ENCODE peak calls at places on chromosomes 7 and 10, in seven cellular contexts. Y, P, Z, R, C, M and W are unnamed samples. For H3K27me3, the result is how much of the 10 kb centered on the place peaks cover.

GRCh38 chr7:140196361-140197217 is 19.8 kb upstream of the KDM7A start:
- DNase-seq in C (peak), M (no peak), Y (peak), P (no peak), Z (no peak), R (no peak), W (no peak)

GRCh38 chr10:11874568-11875182 is 51.5 kb downstream of the PROSER2 start:
- DNase-seq in R (peak), P (peak), M (peak), Y (peak), C (peak), Z (peak), W (peak)

GRCh38 chr7:107958764-107959526 is 44.0 kb downstream of the LAMB1 start:
- DNase-seq in C (no peak), M (no peak), Y (peak), R (no peak), Z (peak), P (no peak), W (no peak)

GRCh38 chr10:109919224-109919623 is 4.1 kb downstream of the XPNPEP1 start:
- DNase-seq in Y (no peak), R (no peak), P (no peak), Z (no peak), M (no peak), C (no peak), W (no peak)

GRCh38 chr7:36119005-36119711 is 33.9 kb upstream of the EEPD1 start:
- DNase-seq in R (no peak), M (no peak), Z (peak), P (peak), Y (no peak), C (no peak), W (peak)

GRCh38 chr7:104967088-104967487 is 46.9 kb upstream of the KMT2E start:
- DNase-seq in P (no peak), Y (no peak), C (no peak), R (peak), M (no peak), Z (no peak), W (no peak)

GRCh38 chr10:19918800-19919199 is 102.6 kb downstream of the PLXDC2 start:
- DNase-seq in C (no peak), Y (no peak), P (peak), M (no peak), Z (peak), R (no peak), W (no peak)

GRCh38 chr10:84156768-84157167 is 16.8 kb upstream of the GPR15LG start:
- DNase-seq in P (no peak), C (no peak), Y (no peak), Z (no peak), M (no peak), R (no peak), W (no peak)

GRCh38 chr10:20624642-20625041 is 272.5 kb downstream of the NEBL start:
- DNase-seq in R (no peak), C (peak), M (no peak), Z (no peak), P (no peak), Y (peak), W (no peak)

GRCh38 chr10:96683065-96683464 is 37.2 kb downstream of the PIK3AP1 start:
- DNase-seq in Z (peak), C (no peak), P (no peak), R (no peak), Y (no peak), M (no peak), W (no peak)

GRCh38 chr10:17412323-17412722 is 42.1 kb downstream of the ST8SIA6 start:
- DNase-seq in Y (no peak), P (no peak), M (peak), R (peak), C (no peak), Z (no peak), W (no peak)

GRCh38 chr7:46152671-46153070 is 231.6 kb upstream of the IGFBP3 start:
- DNase-seq in M (no peak), Y (no peak), Z (no peak), R (no peak), C (no peak), P (no peak), W (no peak)

GRCh38 chr10:103676851-103677417 is 178.4 kb downstream of the SH3PXD2A start:
- DNase-seq in Y (peak), C (peak), R (no peak), M (no peak), P (no peak), Z (peak), W (no peak)

GRCh38 chr7:7136423-7136822 is 45.9 kb upstream of the C1GALT1 start:
- DNase-seq in R (peak), M (no peak), P (no peak), C (no peak), Y (no peak), Z (no peak), W (no peak)

GRCh38 chr10:43380610-43381222 is 9.3 kb downstream of the FXYD4 start:
- DNase-seq in C (no peak), P (no peak), M (no peak), R (no peak), Y (no peak), Z (no peak), W (no peak)

GRCh38 chr10:13847201-13847631 is 260.5 kb downstream of the PRPF18 start:
- DNase-seq in Y (no peak), P (no peak), C (no peak), Z (no peak), M (no peak), R (no peak), W (no peak)

GRCh38 chr10:21398549-21399345 is 126.7 kb downstream of the SKIDA1 start:
- DNase-seq in M (no peak), Y (no peak), P (no peak), Z (peak), R (no peak), C (no peak), W (no peak)

GRCh38 chr10:115665549-115665948 is 572.4 kb downstream of the ATRNL1 start:
- DNase-seq in P (no peak), M (no peak), Z (no peak), Y (no peak), C (no peak), R (no peak), W (no peak)

GRCh38 chr10:113175756-113176651 is 226.0 kb downstream of the TCF7L2 start:
- DNase-seq in M (no peak), Z (no peak), Y (no peak), C (peak), P (no peak), R (no peak), W (no peak)

GRCh38 chr10:116545756-116546155 is at the start of gene PNLIP:
- DNase-seq in R (no peak), Z (no peak), M (peak), Y (no peak), P (no peak), C (no peak), W (no peak)

GRCh38 chr10:350981-351501 is 215.8 kb downstream of the ZMYND11 start:
- DNase-seq in Y (no peak), Z (no peak), R (no peak), C (no peak), P (no peak), M (no peak), W (no peak)

GRCh38 chr7:158885624-158886023 is 29.3 kb downstream of the DYNC2I1 start:
- DNase-seq in R (peak), Y (no peak), C (no peak), M (no peak), Z (no peak), P (no peak), W (no peak)

GRCh38 chr7:54349259-54349658 is 192.9 kb upstream of the VSTM2A start:
- DNase-seq in M (no peak), R (no peak), Y (no peak), C (no peak), Z (peak), P (no peak), W (no peak)

GRCh38 chr10:103884681-103885139 is 29.3 kb upstream of the SH3PXD2A start:
- DNase-seq in C (no peak), R (peak), Z (peak), Y (peak), M (peak), P (peak), W (peak)

GRCh38 chr10:51699145-51699474 is 285 bp downstream of the CSTF2T start:
- DNase-seq in Z (no peak), M (no peak), Y (no peak), R (no peak), P (no peak), C (no peak), W (no peak)

GRCh38 chr7:150520145-150520544 is 5.5 kb downstream of the GIMAP7 start:
- DNase-seq in M (no peak), C (no peak), P (no peak), Z (no peak), R (no peak), Y (no peak), W (no peak)

GRCh38 chr10:47107226-47107625 is 192.8 kb upstream of the GDF10 start:
- DNase-seq in C (no peak), Z (no peak), R (no peak), P (no peak), M (no peak), Y (no peak), W (peak)

GRCh38 chr7:139523199-139523941 is at the start of gene CLEC2L:
- DNase-seq in C (no peak), Y (no peak), R (peak), P (peak), Z (no peak), M (no peak), W (no peak)

GRCh38 chr10:76122056-76122455 is 690.6 kb downstream of the LRMDA start:
- DNase-seq in Y (no peak), M (no peak), P (no peak), Z (no peak), C (no peak), R (no peak), W (no peak)

GRCh38 chr10:76127984-76128589 is 696.7 kb downstream of the LRMDA start:
- DNase-seq in M (no peak), C (no peak), Y (peak), P (no peak), Z (no peak), R (no peak), W (peak)

GRCh38 chr10:76125900-76126299 is 694.5 kb downstream of the LRMDA start:
- DNase-seq in P (no peak), Z (peak), Y (no peak), M (no peak), R (no peak), C (no peak), W (no peak)

GRCh38 chr10:76126607-76127190 is 695.3 kb downstream of the LRMDA start:
- DNase-seq in C (no peak), P (no peak), Z (peak), R (no peak), Y (no peak), M (no peak), W (no peak)

GRCh38 chr10:76124230-76124629 is 692.8 kb downstream of the LRMDA start:
- DNase-seq in P (no peak), Y (no peak), C (no peak), R (no peak), Z (no peak), M (no peak), W (no peak)
- H3K27me3 ChIP-seq in P (under half), Y (under half), C (under half), R (under half), Z (under half), M (under half), W (under half)

GRCh38 chr7:26149391-26149977 is 2.5 kb upstream of the NFE2L3 start:
- DNase-seq in R (no peak), M (no peak), C (no peak), Y (no peak), Z (no peak), P (no peak), W (no peak)
- H3K27me3 ChIP-seq in R (under half), M (under half), C (under half), Y (under half), Z (under half), P (under half), W (under half)

DNA sequence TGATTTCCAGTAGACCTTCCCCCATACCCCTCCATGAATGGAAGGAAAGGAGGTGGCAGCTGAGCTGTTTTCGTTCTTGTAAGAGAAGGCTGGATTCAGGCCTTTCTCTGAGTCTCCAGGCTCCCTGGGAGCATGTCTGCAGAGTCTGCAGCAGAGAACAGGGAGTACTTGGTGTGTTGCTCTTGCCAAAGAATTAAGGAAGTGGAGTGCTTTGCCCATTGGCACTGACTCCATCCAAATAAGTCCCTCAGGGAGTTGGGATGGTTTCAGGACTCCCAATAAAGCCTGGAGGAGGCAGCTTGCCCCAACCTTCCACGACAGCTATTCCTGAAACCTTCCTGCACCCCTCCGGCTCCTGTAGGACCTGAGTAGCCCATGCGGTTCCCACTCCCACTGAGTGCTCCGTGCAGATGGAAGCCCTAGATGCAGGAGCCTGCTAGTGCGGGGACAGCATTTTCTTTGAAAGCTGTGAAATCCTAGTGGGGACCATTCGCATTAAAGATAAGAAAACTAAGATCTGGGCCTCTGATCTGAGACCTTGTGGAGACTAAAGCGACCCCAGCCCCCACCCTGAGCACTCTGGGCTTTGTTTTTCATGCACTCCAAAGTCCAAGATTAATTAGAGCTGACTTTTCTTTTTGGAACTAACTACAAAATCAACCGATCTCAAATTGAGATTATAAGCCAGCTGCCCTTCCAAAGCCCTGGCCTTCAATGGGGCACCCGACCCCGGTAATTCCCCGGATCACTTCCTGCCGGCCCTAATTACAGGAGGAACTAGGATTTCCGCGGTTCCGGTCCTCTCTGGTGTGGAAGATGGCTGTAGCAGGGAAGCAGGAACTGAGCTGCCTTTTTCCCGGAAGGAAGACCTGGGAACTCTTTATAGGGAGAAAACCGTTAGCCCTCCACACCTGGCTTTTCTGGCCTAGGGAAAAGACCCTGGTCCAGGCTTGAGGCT is 110.1 kb downstream of the COL13A1 start:
- DNase-seq in P (no peak), C (peak), Y (peak), Z (no peak), M (no peak), R (no peak), W (no peak)
- H3K27me3 ChIP-seq in P (under half), C (under half), Y (under half), Z (under half), M (under half), R (under half), W (under half)

GRCh38 chr7:991017-991728 is 8.2 kb downstream of the CYP2W1 start:
- DNase-seq in Y (no peak), R (no peak), P (no peak), M (no peak), C (no peak), Z (no peak), W (no peak)

GRCh38 chr7:992445-992741 is 9.4 kb downstream of the CYP2W1 start:
- DNase-seq in Z (no peak), R (no peak), P (no peak), Y (no peak), C (no peak), M (no peak), W (no peak)

GRCh38 chr7:991729-992444 is 8.9 kb downstream of the CYP2W1 start:
- DNase-seq in Y (no peak), M (no peak), P (no peak), R (no peak), Z (no peak), C (no peak), W (no peak)

GRCh38 chr7:994592-995308 is 11.8 kb downstream of the CYP2W1 start:
- DNase-seq in M (no peak), C (no peak), R (no peak), P (no peak), Z (no peak), Y (no peak), W (no peak)

GRCh38 chr7:992742-993607 is 10.0 kb downstream of the CYP2W1 start:
- DNase-seq in Y (peak), M (peak), R (peak), Z (peak), C (peak), P (peak), W (peak)
- H3K27me3 ChIP-seq in Y (under half), M (under half), R (under half), Z (under half), C (under half), P (under half), W (under half)

GRCh38 chr10:101064415-101065030 is 2.7 kb downstream of the KAZALD1 start:
- DNase-seq in C (no peak), Z (no peak), R (no peak), M (no peak), P (no peak), Y (no peak), W (no peak)
- H3K27me3 ChIP-seq in C (under half), Z (under half), R (under half), M (under half), P (under half), Y (under half), W (under half)

GRCh38 chr10:132974886-132975881 is 32.8 kb upstream of the CFAP46 start:
- DNase-seq in P (no peak), Y (no peak), C (no peak), Z (no peak), M (no peak), R (no peak), W (no peak)

GRCh38 chr10:132978542-132978941 is 36.2 kb upstream of the CFAP46 start:
- DNase-seq in M (no peak), R (no peak), C (no peak), P (no peak), Z (no peak), Y (no peak), W (no peak)

GRCh38 chr10:132977807-132978206 is 35.4 kb upstream of the CFAP46 start:
- DNase-seq in M (no peak), C (no peak), R (no peak), Y (no peak), P (no peak), Z (no peak), W (no peak)

GRCh38 chr10:132975976-132976682 is 33.8 kb upstream of the CFAP46 start:
- DNase-seq in P (no peak), R (no peak), C (no peak), Y (no peak), Z (no peak), M (no peak), W (no peak)

DNA sequence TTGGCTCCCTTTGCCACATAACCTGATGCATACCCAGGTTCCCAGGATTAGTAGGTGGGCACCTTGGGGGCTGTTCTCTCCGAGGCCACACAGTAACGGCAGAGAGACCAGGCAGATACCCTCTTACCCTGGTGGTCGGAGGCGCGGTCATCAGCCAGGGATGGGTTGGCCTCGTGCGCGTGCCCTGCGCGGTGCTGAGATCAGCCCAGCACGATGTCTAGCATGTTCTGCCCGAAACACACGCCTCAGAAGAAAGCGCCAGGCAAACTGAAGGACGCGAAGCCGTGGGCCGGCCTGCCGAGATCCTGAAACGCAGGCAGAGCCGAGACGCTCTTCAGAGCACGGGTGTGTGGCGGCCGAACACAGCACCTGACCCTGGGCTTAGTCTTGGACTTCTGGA is 34.7 kb upstream of the CFAP46 start:
- DNase-seq in Y (no peak), M (no peak), Z (no peak), P (no peak), C (no peak), R (no peak), W (no peak)
- H3K27me3 ChIP-seq in Y (under half), M (under half), Z (under half), P (under half), C (under half), R (under half), W (under half)

DNA sequence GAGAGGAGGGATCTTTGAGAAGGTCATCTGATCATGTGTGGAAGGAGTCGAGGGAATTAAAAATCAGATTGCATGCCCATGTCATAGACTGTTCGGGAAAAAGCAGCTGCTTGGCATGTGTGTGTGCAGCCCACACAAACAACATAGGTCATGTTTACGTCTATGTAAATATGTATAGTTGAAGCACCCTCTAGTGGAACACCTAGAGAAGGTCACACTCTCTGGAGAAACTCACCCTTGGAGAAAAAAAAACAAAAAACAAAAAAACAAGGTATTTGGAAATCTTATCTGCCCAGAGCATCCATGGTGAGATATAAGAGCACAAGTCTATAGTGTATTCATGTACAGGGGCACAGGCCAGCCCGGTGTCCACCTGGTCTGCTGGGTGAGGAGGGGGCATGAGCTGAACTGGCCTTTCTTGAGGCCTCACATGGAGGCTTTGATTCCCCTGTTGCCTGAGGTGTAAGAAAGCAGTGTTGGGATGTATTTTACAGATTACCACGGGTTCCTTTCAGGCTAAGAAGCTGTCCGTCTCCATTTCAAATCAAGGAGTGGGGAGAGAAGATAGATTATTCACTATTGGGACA is 98.0 kb downstream of the NPY start:
- DNase-seq in Z (peak), R (peak), P (peak), M (no peak), C (no peak), Y (no peak), W (no peak)
- H3K27me3 ChIP-seq in Z (under half), R (under half), P (under half), M (under half), C (under half), Y (under half), W (under half)

DNA sequence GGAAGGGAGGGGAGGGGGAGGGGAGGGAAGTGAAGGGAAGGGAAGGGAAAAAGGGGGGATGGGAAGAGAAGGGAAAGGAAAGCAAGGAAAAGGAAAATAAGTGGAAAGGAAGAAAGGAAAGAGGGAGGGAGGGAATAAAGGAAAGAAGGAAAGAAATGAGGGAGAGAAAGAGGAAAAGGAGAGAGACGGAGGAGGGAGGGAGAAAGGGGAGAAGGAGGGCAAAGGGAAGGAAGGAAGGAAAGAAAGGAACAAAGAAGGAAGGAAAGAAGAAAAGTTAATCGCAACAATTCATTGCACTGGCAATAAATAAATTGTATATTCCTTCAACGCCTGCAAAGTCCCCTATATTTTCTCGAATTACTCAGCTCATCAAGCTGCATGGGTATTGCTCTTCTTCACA is 2.6 kb upstream of the VWC2 start:
- DNase-seq in C (no peak), P (no peak), Y (no peak), M (no peak), Z (no peak), R (no peak), W (no peak)
- H3K27me3 ChIP-seq in C (under half), P (half or more), Y (under half), M (under half), Z (under half), R (under half), W (under half)

GRCh38 chr7:148906707-148907498 is 22.8 kb upstream of the EZH2 start:
- DNase-seq in C (no peak), Z (no peak), P (no peak), R (no peak), M (no peak), Y (no peak), W (no peak)
- H3K27me3 ChIP-seq in C (under half), Z (under half), P (under half), R (under half), M (under half), Y (under half), W (under half)